ENCODE peak calls at places on chromosome 19, in four cellular contexts. B, E, A and R are unnamed samples.

GRCh38 chr19:53311044-53311443 is 22.5 kb upstream of the ZNF845 start:
- DNase-seq in E (no peak), A (no peak), B (no peak), R (no peak)

GRCh38 chr19:43589680-43590079 is 6.3 kb downstream of the IRGQ start:
- DNase-seq in A (no peak), B (no peak), E (no peak), R (no peak)

GRCh38 chr19:51448011-51448744 is 10.1 kb downstream of the SIGLEC8 start:
- DNase-seq in B (no peak), E (no peak), A (no peak), R (no peak)

GRCh38 chr19:41802770-41803169 is 6.4 kb downstream of the CEACAM3 start:
- DNase-seq in A (no peak), E (no peak), B (no peak), R (no peak)

GRCh38 chr19:6740589-6741348 is 1.3 kb downstream of the TRIP10 start:
- DNase-seq in B (no peak), A (peak), E (no peak), R (peak)

GRCh38 chr19:39428309-39429112 is 7.2 kb downstream of the RPS16 start:
- DNase-seq in B (no peak), A (peak), E (no peak), R (peak)

GRCh38 chr19:30882411-30883005 is 466.7 kb downstream of the TSHZ3 start:
- DNase-seq in B (no peak), A (no peak), E (no peak), R (no peak)

GRCh38 chr19:43610493-43610892 is 1.4 kb upstream of the SRRM5 start:
- DNase-seq in B (no peak), A (no peak), E (no peak), R (no peak)

GRCh38 chr19:5667751-5668271 is 12.5 kb downstream of the MICOS13 start:
- DNase-seq in E (no peak), B (no peak), A (no peak), R (no peak)

GRCh38 chr19:51024924-51025323 is 1.5 kb downstream of the KLK11 start:
- DNase-seq in B (no peak), E (no peak), A (no peak), R (no peak)

GRCh38 chr19:15412832-15413231 is 6.0 kb downstream of the AKAP8L start:
- DNase-seq in B (no peak), A (no peak), E (no peak), R (no peak)

GRCh38 chr19:9362905-9363304 is at the start of gene ZNF177:
- DNase-seq in B (no peak), A (no peak), E (no peak), R (peak)

GRCh38 chr19:15262011-15262410 is 29.8 kb upstream of the EPHX3 start:
- DNase-seq in E (no peak), A (no peak), B (no peak), R (no peak)

GRCh38 chr19:49120325-49120683 is 960 bp downstream of the PPFIA3 start:
- DNase-seq in E (no peak), B (no peak), A (no peak), R (no peak)

GRCh38 chr19:49119411-49120324 is at the start of gene PPFIA3:
- DNase-seq in A (peak), E (no peak), B (no peak), R (peak)

GRCh38 chr19:49120868-49121267 is 1.5 kb downstream of the PPFIA3 start:
- DNase-seq in E (no peak), A (no peak), B (no peak), R (no peak)

GRCh38 chr19:49117677-49118564 is 1.0 kb downstream of the C19orf73 start:
- DNase-seq in B (no peak), A (no peak), E (no peak), R (no peak)

DNA sequence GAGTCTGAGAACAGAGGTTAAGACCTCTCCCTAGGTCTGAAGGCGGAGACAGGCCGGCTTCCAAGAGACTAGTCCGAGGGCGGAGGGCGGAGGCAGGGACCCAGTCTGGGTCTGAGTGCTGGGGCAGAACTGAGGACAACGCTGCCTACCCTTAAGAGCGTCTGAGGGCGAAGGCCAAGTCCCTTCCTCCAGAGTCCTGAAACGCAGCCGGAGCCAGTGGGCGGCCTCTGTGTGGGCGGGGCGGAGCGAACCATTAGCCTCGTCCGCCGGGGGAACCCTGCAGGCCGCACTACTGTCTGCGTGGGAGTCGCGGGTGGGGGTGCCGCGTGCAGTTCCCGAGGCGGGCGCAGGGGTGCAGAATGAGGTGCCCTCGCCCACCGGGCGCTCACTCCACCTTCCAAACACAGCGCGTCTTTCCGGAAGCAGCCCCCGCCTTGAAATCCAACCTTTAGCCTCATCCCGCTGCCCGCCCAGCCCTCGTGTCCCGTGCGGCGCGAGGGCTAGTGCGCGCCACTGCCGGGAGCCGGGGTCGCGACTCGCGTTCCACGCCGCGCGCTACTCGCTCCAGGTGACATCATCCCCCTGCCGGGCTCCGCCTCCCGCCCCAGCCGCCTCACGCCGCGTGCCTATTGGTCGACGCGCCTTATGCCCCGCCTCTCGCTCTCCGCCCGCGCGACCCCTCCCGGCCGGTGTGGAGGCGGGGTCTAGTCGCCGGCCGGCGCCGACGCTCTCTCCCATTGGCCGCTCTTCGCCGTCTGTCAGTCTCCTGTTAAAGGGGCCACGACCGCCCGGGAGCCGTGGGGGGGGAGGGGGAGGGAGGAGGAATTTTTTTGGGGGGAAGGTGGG is at the start of gene C19orf73:
- DNase-seq in A (peak), E (peak), B (peak), R (peak)
- TF ChIP-seq POLR2A in A (peak), E (peak), B (peak), R (no peak)

GRCh38 chr19:46693760-46694159 is 23.2 kb downstream of the PRKD2 start:
- DNase-seq in B (no peak), A (no peak), E (no peak), R (no peak)

GRCh38 chr19:46700704-46701103 is 16.2 kb downstream of the PRKD2 start:
- DNase-seq in B (no peak), A (no peak), E (no peak), R (no peak)

GRCh38 chr19:46696052-46696451 is 20.9 kb downstream of the PRKD2 start:
- DNase-seq in E (no peak), B (no peak), A (no peak), R (no peak)

GRCh38 chr19:46698395-46699321 is 18.3 kb downstream of the PRKD2 start:
- DNase-seq in B (no peak), A (no peak), E (no peak), R (no peak)

DNA sequence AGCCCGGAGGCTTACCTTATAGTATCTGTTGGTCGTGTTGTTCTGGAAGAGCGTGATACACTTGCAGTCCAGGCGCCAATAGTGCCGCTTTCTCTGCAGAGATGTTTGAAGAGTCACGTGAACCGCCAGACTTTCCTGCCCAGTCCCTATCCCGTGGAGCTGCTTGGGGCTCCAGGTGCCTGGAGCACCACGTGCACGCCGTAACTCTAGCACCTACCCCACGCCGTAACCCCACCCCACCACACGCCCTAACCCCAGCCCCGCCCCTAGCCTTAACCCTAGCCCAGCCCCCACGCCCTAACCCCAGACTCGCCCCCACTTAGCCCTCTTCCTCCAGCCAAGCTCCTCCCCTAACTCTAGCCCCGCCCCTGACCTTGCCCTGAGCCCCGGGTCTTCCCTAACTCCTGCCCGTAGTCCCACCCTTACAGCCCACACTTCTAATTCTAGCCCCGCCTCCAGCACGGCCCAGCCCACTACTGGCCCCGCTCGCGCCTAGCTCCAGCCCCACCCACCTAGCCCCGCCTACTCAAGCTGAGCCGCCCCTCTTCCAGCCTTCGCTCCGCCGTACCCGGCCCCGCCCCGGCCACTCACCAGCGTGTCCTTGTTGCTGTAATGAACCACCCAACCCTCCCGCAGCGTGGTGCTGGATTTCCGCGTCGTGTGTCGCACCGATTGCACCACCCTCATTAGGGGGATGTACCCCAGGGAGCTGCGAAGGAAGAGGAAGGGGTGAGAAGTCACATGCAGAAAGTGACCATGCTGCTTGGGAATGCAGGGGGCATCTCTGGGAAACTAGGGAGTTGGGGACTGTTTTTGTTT is 19.6 kb downstream of the PRKD2 start:
- DNase-seq in B (no peak), E (peak), A (peak), R (peak)
- H3K4me3 ChIP-seq in B (no peak), E (peak), A (peak), R (peak)

DNA sequence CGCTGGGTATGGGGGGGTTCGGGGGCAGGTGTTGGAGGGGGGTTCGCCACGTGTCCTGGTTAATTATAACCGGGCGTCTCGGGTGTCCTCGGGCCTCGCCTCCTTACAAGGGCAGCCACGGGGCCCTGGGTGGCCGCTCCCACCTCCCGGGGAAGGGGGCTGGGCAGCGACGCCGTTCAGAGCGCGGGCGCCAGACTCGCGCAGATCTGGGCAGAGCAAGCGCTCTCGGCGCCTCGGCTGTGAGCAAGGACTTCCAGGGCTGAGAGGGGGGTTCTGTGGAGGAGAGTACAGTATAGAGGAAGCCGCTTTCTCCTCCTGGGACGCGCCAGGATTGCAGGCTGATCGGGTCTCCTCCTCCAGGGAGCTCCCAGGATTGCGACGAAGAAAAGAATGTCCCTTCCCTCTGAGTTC is 1.0 kb upstream of the CKM start:
- DNase-seq in E (no peak), A (no peak), B (no peak), R (no peak)
- H3K27ac ChIP-seq in E (no peak), A (no peak), B (no peak), R (no peak)

DNA sequence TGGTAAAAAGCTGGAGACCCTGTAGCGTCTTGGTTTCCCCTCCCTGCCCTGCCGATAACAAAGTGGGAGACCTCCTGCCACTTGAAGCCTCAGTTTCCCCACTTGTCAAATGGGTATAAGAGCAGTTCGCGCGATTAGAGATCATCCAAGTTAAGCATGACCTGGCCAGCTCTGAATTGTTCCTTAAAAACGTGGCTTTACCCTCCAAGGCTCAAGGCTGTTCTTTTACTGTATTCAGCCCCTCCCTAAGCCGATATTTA is 419 bp downstream of the TNPO2 start:
- DNase-seq in A (no peak), B (no peak), E (no peak), R (no peak)
- TF ChIP-seq POLR2A in A (no peak), B (no peak), E (no peak), R (no peak)

DNA sequence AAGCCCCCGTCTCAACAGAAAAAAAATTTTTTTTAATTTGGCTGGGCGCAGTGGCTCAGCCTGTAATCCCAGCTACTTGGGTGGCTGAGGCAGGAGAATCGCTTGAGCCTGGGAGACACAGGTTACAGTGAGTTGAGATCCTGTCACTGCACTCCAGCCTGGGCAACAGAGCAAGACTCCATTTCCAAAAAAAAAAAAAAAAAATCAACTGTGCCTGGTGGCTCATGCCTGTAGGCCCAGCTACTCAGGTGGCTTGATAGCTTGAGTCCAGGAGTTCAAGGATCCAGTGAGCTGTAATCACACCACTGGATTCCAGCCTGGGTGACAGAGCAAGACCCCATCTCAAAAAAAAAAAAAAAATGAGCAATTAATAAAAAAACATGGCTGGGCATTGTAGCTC is 1.3 kb upstream of the DOHH start:
- DNase-seq in B (no peak), E (no peak), A (no peak), R (no peak)
- H3K4me3 ChIP-seq in B (no peak), E (no peak), A (no peak), R (no peak)

GRCh38 chr19:40646564-40647254 is 43.7 kb downstream of the NUMBL start:
- DNase-seq in A (no peak), B (no peak), E (no peak), R (no peak)
- H3K27ac ChIP-seq in A (no peak), B (peak), E (peak), R (peak)

GRCh38 chr19:2041686-2042484 is 9.2 kb downstream of the MKNK2 start:
- DNase-seq in A (peak), E (peak), B (peak), R (peak)
- TF ChIP-seq POLR2A in A (peak), E (no peak), B (no peak), R (no peak)